ENCODE peak calls at places on chromosome 5, in six cellular contexts. X is GM13976, H is B cell, E is neural crest cell, G is uterus, Q is astrocyte. W is an unnamed sample.

GRCh38 chr5:40485021-40485998 is 194.4 kb upstream of the PTGER4 start:
- DNase-seq in X (peak), H (no peak), E (no peak), G (no peak), Q (no peak), W (no peak)

GRCh38 chr5:61120534-61120933 is 41.7 kb downstream of the SMIM15 start:
- DNase-seq in X (no peak), H (no peak), E (no peak), G (no peak), Q (peak), W (no peak)

GRCh38 chr5:16554110-16554509 is 62.7 kb downstream of the RETREG1 start:
- DNase-seq in X (no peak), H (no peak), E (no peak), G (no peak), Q (no peak), W (no peak)

GRCh38 chr5:108637110-108637509 is 110.6 kb upstream of the FER start:
- DNase-seq in X (no peak), H (no peak), E (no peak), G (no peak), Q (no peak), W (no peak)

GRCh38 chr5:99033014-99033931 is 104.5 kb upstream of the CHD1 start:
- DNase-seq in X (no peak), H (no peak), E (no peak), G (no peak), Q (no peak), W (no peak)

GRCh38 chr5:41009228-41009627 is 61.9 kb downstream of the MROH2B start:
- DNase-seq in X (no peak), H (no peak), E (no peak), G (no peak), Q (no peak), W (no peak)

GRCh38 chr5:123294544-123294943 is 128.7 kb downstream of the CEP120 start:
- DNase-seq in X (no peak), H (no peak), E (no peak), G (no peak), Q (no peak), W (no peak)

GRCh38 chr5:174834081-174834480 is 109.7 kb downstream of the MSX2 start:
- DNase-seq in X (no peak), H (no peak), E (no peak), G (no peak), Q (no peak), W (no peak)

GRCh38 chr5:143051244-143052058 is 281.3 kb downstream of the ARHGAP26 start:
- DNase-seq in X (no peak), H (no peak), E (no peak), G (peak), Q (peak), W (no peak)

GRCh38 chr5:56961746-56962145 is 9.8 kb upstream of the MIER3 start:
- DNase-seq in X (no peak), H (no peak), E (no peak), G (no peak), Q (no peak), W (no peak)

GRCh38 chr5:620152-620551 is 8.0 kb downstream of the CEP72 start:
- DNase-seq in X (no peak), H (no peak), E (no peak), G (peak), Q (no peak), W (no peak)

GRCh38 chr5:124996764-124997077 is 250.3 kb upstream of the ZNF608 start:
- DNase-seq in X (no peak), H (no peak), E (no peak), G (no peak), Q (peak), W (no peak)

GRCh38 chr5:67963789-67964519 is 251.6 kb upstream of the PIK3R1 start:
- DNase-seq in X (no peak), H (no peak), E (no peak), G (no peak), Q (no peak), W (no peak)

GRCh38 chr5:148186248-148187003 is 16.4 kb upstream of the SPINK6 start:
- DNase-seq in X (no peak), H (no peak), E (no peak), G (no peak), Q (peak), W (peak)

GRCh38 chr5:39426136-39426535 is 1.4 kb upstream of the DAB2 start:
- DNase-seq in X (no peak), H (no peak), E (no peak), G (no peak), Q (no peak), W (no peak)

GRCh38 chr5:10286552-10287227 is 21.0 kb downstream of the CMBL start:
- DNase-seq in X (no peak), H (no peak), E (no peak), G (no peak), Q (no peak), W (no peak)

GRCh38 chr5:38672059-38672791 is 115.8 kb upstream of the LIFR start:
- DNase-seq in X (no peak), H (no peak), E (no peak), G (no peak), Q (peak), W (no peak)

GRCh38 chr5:157546456-157547100 is 29.0 kb downstream of the ADAM19 start:
- DNase-seq in X (no peak), H (no peak), E (no peak), G (peak), Q (peak), W (no peak)

GRCh38 chr5:62460578-62460983 is 48.0 kb downstream of the IPO11 start:
- DNase-seq in X (peak), H (no peak), E (no peak), G (no peak), Q (peak), W (no peak)

GRCh38 chr5:68046445-68046844 is 169.1 kb upstream of the PIK3R1 start:
- DNase-seq in X (no peak), H (no peak), E (no peak), G (no peak), Q (peak), W (no peak)

GRCh38 chr5:110088676-110089436 is 399.1 kb downstream of the MAN2A1 start:
- DNase-seq in X (no peak), H (no peak), E (no peak), G (no peak), Q (no peak), W (peak)

GRCh38 chr5:149831492-149831891 is 101.4 kb downstream of the PPARGC1B start:
- DNase-seq in X (peak), H (peak), E (no peak), G (no peak), Q (no peak), W (peak)

GRCh38 chr5:111930905-111931461 is 174.0 kb upstream of the NREP start:
- DNase-seq in X (no peak), H (no peak), E (no peak), G (no peak), Q (peak), W (no peak)

GRCh38 chr5:143229896-143230675 is 173.4 kb downstream of the NR3C1 start:
- DNase-seq in X (peak), H (no peak), E (no peak), G (no peak), Q (no peak), W (peak)

GRCh38 chr5:61306531-61307195 is 25.4 kb upstream of the ZSWIM6 start:
- DNase-seq in X (peak), H (no peak), E (no peak), G (no peak), Q (peak), W (peak)

GRCh38 chr5:66239034-66239433 is 94.9 kb downstream of the SREK1 start:
- DNase-seq in X (no peak), H (no peak), E (no peak), G (no peak), Q (no peak), W (no peak)

GRCh38 chr5:178383301-178383918 is 150.8 kb upstream of the PHYKPL start:
- DNase-seq in X (no peak), H (no peak), E (no peak), G (no peak), Q (no peak), W (no peak)

GRCh38 chr5:3222924-3223323 is 372.7 kb upstream of the IRX1 start:
- DNase-seq in X (no peak), H (no peak), E (no peak), G (no peak), Q (no peak), W (no peak)

GRCh38 chr5:84549054-84549453 is 164.4 kb upstream of the EDIL3 start:
- DNase-seq in X (no peak), H (no peak), E (no peak), G (no peak), Q (no peak), W (no peak)

GRCh38 chr5:79346420-79346824 is 110.5 kb downstream of the JMY start:
- DNase-seq in X (no peak), H (no peak), E (no peak), G (no peak), Q (peak), W (no peak)

GRCh38 chr5:98656106-98656795 is 117.2 kb upstream of the RGMB start:
- DNase-seq in X (no peak), H (no peak), E (no peak), G (no peak), Q (peak), W (no peak)

GRCh38 chr5:3195991-3196390 is 399.6 kb upstream of the IRX1 start:
- DNase-seq in X (no peak), H (no peak), E (no peak), G (no peak), Q (no peak), W (no peak)

GRCh38 chr5:1769017-1769640 is 30.5 kb downstream of the MRPL36 start:
- DNase-seq in X (no peak), H (peak), E (no peak), G (no peak), Q (no peak), W (no peak)

GRCh38 chr5:6190838-6191237 is 187.5 kb downstream of the MED10 start:
- DNase-seq in X (no peak), H (no peak), E (no peak), G (no peak), Q (no peak), W (no peak)

DNA sequence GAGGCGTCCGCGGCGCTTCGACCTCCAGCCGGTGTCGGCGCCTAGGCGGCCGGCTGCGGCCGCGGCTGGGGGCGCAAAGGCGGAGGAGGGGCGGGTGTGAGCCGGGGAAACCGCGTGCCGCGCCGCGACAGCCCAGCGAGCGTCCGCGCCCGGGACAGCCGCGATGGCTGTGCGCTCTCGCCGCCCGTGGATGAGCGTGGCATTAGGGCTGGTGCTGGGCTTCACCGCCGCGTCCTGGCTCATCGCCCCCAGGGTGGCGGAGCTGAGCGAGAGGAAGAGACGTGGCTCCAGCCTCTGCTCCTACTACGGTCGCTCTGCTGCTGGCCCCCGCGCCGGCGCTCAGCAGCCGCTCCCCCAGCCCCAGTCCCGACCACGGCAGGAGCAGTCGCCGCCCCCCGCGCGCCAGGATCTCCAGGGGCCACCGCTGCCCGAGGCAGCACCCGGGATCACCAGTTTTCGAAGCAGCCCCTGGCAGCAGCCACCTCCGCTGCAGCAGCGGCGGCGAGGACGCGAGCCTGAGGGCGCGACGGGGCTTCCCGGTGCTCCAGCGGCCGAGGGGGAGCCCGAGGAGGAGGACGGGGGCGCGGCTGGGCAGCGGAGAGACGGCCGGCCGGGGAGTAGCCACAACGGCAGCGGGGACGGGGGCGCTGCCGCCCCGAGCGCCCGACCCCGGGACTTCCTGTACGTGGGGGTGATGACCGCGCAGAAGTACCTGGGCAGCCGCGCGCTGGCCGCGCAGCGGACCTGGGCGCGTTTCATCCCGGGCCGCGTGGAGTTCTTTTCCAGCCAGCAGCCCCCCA is 602 bp downstream of the CHSY3 start:
- DNase-seq in X (peak), H (no peak), E (peak), G (peak), Q (no peak), W (no peak)
- TF ChIP-seq CTCF in X (no peak), H (no peak), E (no peak), G (no peak), Q (no peak), W (no peak)

DNA sequence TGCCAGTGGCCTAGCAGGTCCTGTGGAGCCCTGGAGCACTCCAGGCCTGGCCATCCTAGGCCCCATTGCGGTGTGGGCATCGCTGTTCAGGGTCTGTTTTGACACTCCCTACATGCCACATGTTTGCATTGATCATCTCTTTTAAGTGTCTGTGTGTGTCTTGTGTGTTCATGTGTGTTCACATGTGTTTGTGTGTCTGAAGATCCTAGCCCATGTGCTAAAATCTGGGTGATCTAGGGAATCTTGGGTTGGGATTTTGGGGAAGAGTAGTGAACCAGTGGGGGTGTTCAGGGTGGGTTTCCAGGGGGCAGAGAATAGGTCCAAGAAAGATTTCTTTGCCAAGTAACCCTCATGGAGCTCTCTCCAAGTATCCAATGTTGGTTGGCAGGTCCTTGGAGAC is 8.4 kb downstream of the PSD2 start:
- DNase-seq in X (no peak), H (no peak), E (no peak), G (no peak), Q (no peak), W (no peak)
- TF ChIP-seq CTCF in X (no peak), H (no peak), E (no peak), G (no peak), Q (no peak), W (no peak)

GRCh38 chr5:168578506-168579205 is 512 bp downstream of the PANK3 start:
- DNase-seq in X (no peak), H (no peak), E (peak), G (no peak), Q (no peak), W (peak)
- TF ChIP-seq CTCF in X (no peak), H (no peak), E (no peak), G (no peak), Q (no peak), W (no peak)

GRCh38 chr5:73783823-73784222 is 157.8 kb downstream of the ARHGEF28 start:
- DNase-seq in X (no peak), H (no peak), E (no peak), G (no peak), Q (peak), W (no peak)

GRCh38 chr5:73776405-73776804 is 150.4 kb downstream of the ARHGEF28 start:
- DNase-seq in X (no peak), H (no peak), E (no peak), G (no peak), Q (no peak), W (no peak)

GRCh38 chr5:73774924-73775323 is 148.9 kb downstream of the ARHGEF28 start:
- DNase-seq in X (no peak), H (no peak), E (no peak), G (no peak), Q (no peak), W (no peak)

GRCh38 chr5:73777192-73777591 is 151.2 kb downstream of the ARHGEF28 start:
- DNase-seq in X (no peak), H (no peak), E (no peak), G (no peak), Q (no peak), W (no peak)

GRCh38 chr5:73780297-73781080 is 154.5 kb downstream of the ARHGEF28 start:
- DNase-seq in X (no peak), H (no peak), E (no peak), G (no peak), Q (no peak), W (no peak)
- TF ChIP-seq CTCF in X (no peak), H (no peak), E (no peak), G (no peak), Q (no peak), W (no peak)

GRCh38 chr5:172283020-172283861 is at the start of gene UBTD2:
- DNase-seq in X (peak), H (peak), E (peak), G (peak), Q (peak), W (peak)

GRCh38 chr5:172285226-172286143 is 1.9 kb upstream of the UBTD2 start:
- DNase-seq in X (no peak), H (no peak), E (no peak), G (no peak), Q (no peak), W (no peak)

GRCh38 chr5:172282277-172283019 is 1.1 kb downstream of the UBTD2 start:
- DNase-seq in X (no peak), H (no peak), E (no peak), G (no peak), Q (peak), W (no peak)

GRCh38 chr5:172283862-172284274 is 304 bp upstream of the UBTD2 start:
- DNase-seq in X (peak), H (peak), E (peak), G (peak), Q (peak), W (peak)

DNA sequence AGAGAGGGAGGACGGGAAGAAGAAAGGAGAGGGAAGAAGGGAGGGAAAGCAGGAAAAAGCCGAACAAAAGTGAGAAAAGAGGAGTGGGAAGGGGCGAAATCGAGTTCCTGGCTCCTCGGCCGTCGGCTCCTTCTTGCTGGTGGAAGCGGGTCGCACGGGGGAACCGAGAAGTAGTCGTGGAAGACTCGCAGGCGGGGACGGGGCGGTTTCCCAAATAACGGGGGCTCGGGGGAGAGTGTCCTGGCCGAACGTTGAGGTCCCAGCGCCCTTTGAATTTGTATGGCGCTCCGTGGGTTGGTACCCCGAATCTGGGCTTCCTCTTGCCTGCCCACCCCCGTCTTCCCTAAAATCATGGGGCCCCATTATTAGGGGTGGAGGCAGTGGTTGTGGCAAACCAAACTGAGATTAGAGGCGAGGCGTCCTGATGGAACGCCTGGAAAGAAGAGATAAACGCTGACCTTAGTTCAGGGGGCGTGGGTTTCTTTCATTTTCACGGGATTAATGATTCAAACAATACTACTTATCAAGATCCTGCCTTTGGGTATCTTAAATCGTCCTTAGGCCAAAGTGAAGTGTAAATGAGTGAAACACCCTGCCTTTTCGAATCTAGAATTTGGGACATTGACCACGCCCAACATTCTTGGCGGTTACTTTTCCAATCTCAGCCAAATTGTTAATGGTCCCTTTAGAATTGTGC is 859 bp upstream of the UBTD2 start:
- DNase-seq in X (no peak), H (no peak), E (no peak), G (no peak), Q (no peak), W (peak)
- TF ChIP-seq CTCF in X (no peak), H (no peak), E (no peak), G (no peak), Q (no peak), W (no peak)

DNA sequence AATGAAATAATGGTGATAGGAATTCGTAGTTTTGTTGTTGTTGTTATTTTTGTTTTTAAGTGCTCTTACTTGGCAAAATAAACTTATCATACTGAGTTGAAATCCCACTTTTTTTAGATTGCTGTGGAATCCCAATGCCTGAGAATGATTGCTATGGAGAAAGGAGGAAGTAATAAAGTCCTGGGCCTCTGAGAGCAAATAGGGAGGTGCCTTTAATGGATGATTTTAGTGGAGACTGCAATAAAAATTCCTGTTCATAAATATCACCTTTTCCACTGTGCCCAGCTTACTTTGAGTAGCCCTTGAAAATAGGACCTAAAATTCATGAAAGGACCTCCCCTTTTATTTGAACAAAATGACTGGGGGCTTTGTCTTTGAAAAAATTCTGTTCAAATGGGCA is 21.8 kb upstream of the ANKH start:
- DNase-seq in X (no peak), H (no peak), E (no peak), G (no peak), Q (no peak), W (no peak)
- TF ChIP-seq CTCF in X (no peak), H (no peak), E (no peak), G (no peak), Q (no peak), W (no peak)

GRCh38 chr5:12292610-12293204 is 388.5 kb upstream of the CTNND2 start:
- DNase-seq in X (no peak), H (no peak), E (no peak), G (no peak), Q (peak), W (no peak)
- TF ChIP-seq CTCF in X (no peak), H (no peak), E (peak), G (no peak), Q (peak), W (peak)

GRCh38 chr5:160685695-160686094 is 166.3 kb downstream of the ATP10B start:
- DNase-seq in X (peak), H (no peak), E (no peak), G (no peak), Q (no peak), W (no peak)
- TF ChIP-seq CTCF in X (peak), H (peak), E (peak), G (no peak), Q (no peak), W (no peak)

GRCh38 chr5:127030259-127031146 is at the start of gene MARCHF3:
- DNase-seq in X (peak), H (peak), E (peak), G (peak), Q (peak), W (peak)
- TF ChIP-seq CTCF in X (peak), H (peak), E (peak), G (peak), Q (no peak), W (peak)

GRCh38 chr5:169089343-169089742 is 211.6 kb downstream of the SLIT3 start:
- DNase-seq in X (no peak), H (no peak), E (no peak), G (no peak), Q (no peak), W (no peak)
- TF ChIP-seq CTCF in X (no peak), H (no peak), E (no peak), G (no peak), Q (no peak), W (no peak)

W was measured in activated CD8-positive, alpha-beta T cell treated with anti-CD3 and anti-CD28 coated beads for 36 hours.